ENCODE peak calls at places on chromosome 10, in eight cellular contexts. U is HT-29, H is hepatic stellate cell, V is astrocyte, G is H1, S is posterior vena cava, I is left colon, E is Panc1. X is an unnamed sample.

GRCh38 chr10:44752451-44753441 is 158.4 kb upstream of the TMEM72 start:
- DNase-seq in U (peak), H (peak), V (peak), G (no peak), S (no peak), I (no peak), E (peak), X (no peak)

GRCh38 chr10:33876547-33877400 is 542.3 kb upstream of the NRP1 start:
- DNase-seq in U (no peak), H (no peak), V (no peak), G (no peak), S (no peak), I (peak), E (no peak), X (no peak)

GRCh38 chr10:102602272-102603045 is 41.8 kb upstream of the TRIM8 start:
- DNase-seq in U (no peak), H (no peak), V (no peak), G (no peak), S (peak), I (no peak), E (no peak), X (no peak)

GRCh38 chr10:100808851-100809250 is 63.5 kb downstream of the PAX2 start:
- DNase-seq in U (no peak), H (no peak), V (no peak), G (no peak), S (peak), I (no peak), E (no peak), X (no peak)

GRCh38 chr10:125084191-125085186 is 75.9 kb downstream of the CTBP2 start:
- DNase-seq in U (peak), H (peak), V (peak), G (no peak), S (peak), I (no peak), E (peak), X (no peak)

GRCh38 chr10:130359711-130360110 is 223.5 kb downstream of the GLRX3 start:
- DNase-seq in U (no peak), H (no peak), V (no peak), G (no peak), S (no peak), I (no peak), E (no peak), X (peak)

GRCh38 chr10:62763155-62763554 is 41.4 kb upstream of the ADO start:
- DNase-seq in U (no peak), H (no peak), V (peak), G (no peak), S (no peak), I (no peak), E (no peak), X (peak)

GRCh38 chr10:91590142-91590903 is 42.5 kb downstream of the PPP1R3C start:
- DNase-seq in U (peak), H (peak), V (peak), G (no peak), S (peak), I (peak), E (no peak), X (no peak)

GRCh38 chr10:54081950-54082349 is 719.1 kb downstream of the PCDH15 start:
- DNase-seq in U (no peak), H (no peak), V (no peak), G (no peak), S (no peak), I (no peak), E (no peak), X (no peak)

GRCh38 chr10:86139066-86139657 is 227.4 kb downstream of the GRID1 start:
- DNase-seq in U (peak), H (no peak), V (no peak), G (peak), S (no peak), I (peak), E (peak), X (no peak)

GRCh38 chr10:30111340-30111980 is 52.1 kb upstream of the JCAD start:
- DNase-seq in U (no peak), H (peak), V (peak), G (no peak), S (no peak), I (no peak), E (no peak), X (no peak)

GRCh38 chr10:43437141-43437860 is 390 bp downstream of the ZNF487 start:
- DNase-seq in U (no peak), H (peak), V (peak), G (no peak), S (no peak), I (no peak), E (no peak), X (no peak)

GRCh38 chr10:131031346-131031745 is 280.2 kb downstream of the TCERG1L start:
- DNase-seq in U (no peak), H (no peak), V (no peak), G (no peak), S (no peak), I (no peak), E (no peak), X (peak)

GRCh38 chr10:129536336-129536735 is 69.3 kb downstream of the MGMT start:
- DNase-seq in U (no peak), H (no peak), V (no peak), G (no peak), S (no peak), I (no peak), E (no peak), X (no peak)

GRCh38 chr10:77526861-77527617 is 110.6 kb downstream of the KCNMA1 start:
- DNase-seq in U (no peak), H (no peak), V (no peak), G (no peak), S (no peak), I (no peak), E (no peak), X (no peak)

GRCh38 chr10:50538473-50539398 is 85.0 kb downstream of the SGMS1 start:
- DNase-seq in U (no peak), H (no peak), V (peak), G (no peak), S (no peak), I (no peak), E (no peak), X (no peak)

GRCh38 chr10:80468806-80469421 is 14.8 kb downstream of the TSPAN14 start:
- DNase-seq in U (peak), H (no peak), V (no peak), G (no peak), S (no peak), I (no peak), E (no peak), X (no peak)

X was measured in cardiac septum.